ENCODE peak calls at places on chromosomes 5 and 9, in four cellular contexts. C is HCT116, W is stomach, Z is spleen. E is an unnamed sample.
A peak's percentile ranks its signal among the peaks of the same experiment; 100 is the strongest.

GRCh38 chr5:116242363-116242762 is 157.5 kb downstream of the COMMD10 start:
- DNase-seq in W (no peak), Z (no peak), C (no peak), E (no peak)

GRCh38 chr9:26296910-26297309 is 595.7 kb downstream of the CAAP1 start:
- DNase-seq in C (no peak), Z (no peak), W (no peak), E (no peak)

GRCh38 chr9:134942421-134943119 is 24.9 kb upstream of the FCN1 start:
- DNase-seq in C (no peak), W (no peak), Z (no peak), E (no peak)

GRCh38 chr5:159775890-159776289 is 140.4 kb upstream of the ADRA1B start:
- DNase-seq in C (no peak), Z (no peak), W (no peak), E (no peak)

GRCh38 chr9:132978451-132979087 is at the start of gene GFI1B:
- DNase-seq in C (no peak), W (no peak), Z (no peak), E (no peak)

GRCh38 chr9:99046068-99046467 is 58.8 kb upstream of the TGFBR1 start:
- DNase-seq in W (no peak), C (no peak), Z (no peak), E (no peak)

GRCh38 chr5:166499452-166500240 is 1791.8 kb upstream of the WWC1 start:
- DNase-seq in C (no peak), Z (no peak), W (no peak), E (no peak)

GRCh38 chr9:2916382-2916985 is 72.6 kb upstream of the PUM3 start:
- DNase-seq in W (no peak), C (no peak), Z (no peak), E (no peak)

GRCh38 chr5:95779611-95780010 is 42.9 kb downstream of the GLRX start:
- DNase-seq in W (no peak), Z (no peak), C (no peak), E (no peak)

GRCh38 chr5:67257063-67257462 is 60.5 kb upstream of the CD180 start:
- DNase-seq in Z (no peak), W (no peak), C (no peak), E (no peak)

GRCh38 chr9:128098017-128098935 is 29.3 kb downstream of the PTGES2 start:
- DNase-seq in Z (peak; percentile 87), C (peak; percentile 92), W (peak; percentile 98), E (peak; percentile 98)

GRCh38 chr5:139088024-139088423 is 110.1 kb downstream of the SIL1 start:
- DNase-seq in Z (no peak), W (no peak), C (no peak), E (no peak)

GRCh38 chr9:110178281-110178680 is 29.7 kb downstream of the C9orf152 start:
- DNase-seq in W (no peak), C (no peak), Z (no peak), E (no peak)

GRCh38 chr5:147780924-147781530 is 1.5 kb downstream of the JAKMIP2 start:
- DNase-seq in C (no peak), Z (no peak), W (no peak), E (no peak)

GRCh38 chr5:135091286-135091685 is 57.3 kb upstream of the PITX1 start:
- DNase-seq in Z (peak; percentile 32), C (no peak), W (no peak), E (no peak)

GRCh38 chr5:62093981-62094380 is 212.0 kb upstream of the KIF2A start:
- DNase-seq in C (no peak), Z (no peak), W (no peak), E (no peak)

GRCh38 chr9:111456536-111456935 is 27.6 kb downstream of the ECPAS start:
- DNase-seq in Z (no peak), W (no peak), C (no peak), E (no peak)

GRCh38 chr9:12785941-12786340 is 11.1 kb downstream of the LURAP1L start:
- DNase-seq in W (no peak), C (no peak), Z (no peak), E (no peak)

GRCh38 chr5:36703245-36703860 is 96.9 kb downstream of the SLC1A3 start:
- DNase-seq in Z (no peak), C (no peak), W (no peak), E (no peak)

GRCh38 chr5:141369994-141370848 is at the start of gene PCDHGB3:
- DNase-seq in C (no peak), Z (no peak), W (no peak), E (no peak)

GRCh38 chr5:168433982-168434381 is 52.3 kb upstream of the RARS1 start:
- DNase-seq in W (no peak), C (no peak), Z (no peak), E (no peak)

GRCh38 chr5:31719988-31720387 is 81.1 kb downstream of the PDZD2 start:
- DNase-seq in W (no peak), Z (no peak), C (no peak), E (no peak)

GRCh38 chr5:135608361-135608760 is 29.6 kb upstream of the CXCL14 start:
- DNase-seq in Z (no peak), W (no peak), C (no peak), E (no peak)

GRCh38 chr9:108567571-108567970 is 288.2 kb downstream of the ACTL7B start:
- DNase-seq in Z (no peak), C (no peak), W (no peak), E (no peak)

GRCh38 chr5:172778223-172778814 is 7.3 kb upstream of the DUSP1 start:
- DNase-seq in C (peak; percentile 90), W (peak; percentile 56), Z (no peak), E (no peak)

GRCh38 chr5:143800715-143801114 is 11.2 kb upstream of the HMHB1 start:
- DNase-seq in W (no peak), Z (no peak), C (no peak), E (no peak)

GRCh38 chr9:89175739-89176360 is 2.8 kb downstream of the SHC3 start:
- DNase-seq in Z (no peak), C (no peak), W (no peak), E (no peak)

GRCh38 chr9:133779081-133779480 is 40.9 kb upstream of the SARDH start:
- DNase-seq in Z (peak; percentile 44), C (no peak), W (no peak), E (no peak)

GRCh38 chr9:129886226-129887174 is 51.2 kb downstream of the USP20 start:
- DNase-seq in C (no peak), Z (peak; percentile 83), W (no peak), E (no peak)

GRCh38 chr9:129885670-129886106 is 50.4 kb downstream of the USP20 start:
- DNase-seq in C (peak; percentile 57), Z (peak; percentile 99), W (peak; percentile 94), E (peak; percentile 90)

GRCh38 chr9:129887210-129888084 is 52.2 kb downstream of the USP20 start:
- DNase-seq in C (no peak), Z (peak; percentile 81), W (no peak), E (no peak)

GRCh38 chr9:129884220-129885017 is 49.2 kb downstream of the USP20 start:
- DNase-seq in C (peak; percentile 64), Z (peak; percentile 100), W (peak; percentile 93), E (peak; percentile 89)

GRCh38 chr9:129885018-129885669 is 49.9 kb downstream of the USP20 start:
- DNase-seq in Z (peak; percentile 92), W (peak; percentile 54), C (no peak), E (no peak)
- TF ChIP-seq POLR2AphosphoS5 in Z (no peak), W (no peak), C (no peak), E (no peak)

DNA sequence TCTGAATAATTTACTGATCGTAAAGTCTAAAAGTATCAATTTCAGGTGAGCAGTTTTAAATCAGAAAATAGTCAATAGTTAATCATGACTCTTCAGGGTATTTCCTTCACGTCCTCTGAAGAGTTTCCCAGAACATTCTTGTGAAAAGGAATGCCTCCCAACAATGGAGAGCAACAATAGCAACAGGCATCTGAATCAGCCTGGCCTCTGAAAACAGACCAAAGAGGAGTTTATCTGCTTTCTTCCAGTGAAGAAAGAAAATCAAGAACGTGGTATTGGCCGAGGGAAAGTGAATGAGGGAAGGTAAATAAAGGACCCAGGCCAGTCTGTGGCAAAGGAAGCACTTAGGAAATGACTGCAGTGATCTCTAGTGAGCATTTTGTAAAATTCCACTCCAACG is 26.1 kb upstream of the RASGEF1C start:
- DNase-seq in Z (no peak), C (no peak), W (no peak), E (no peak)
- H3K27ac ChIP-seq in Z (no peak overlapping the region), C (no peak overlapping the region), W (no peak overlapping the region), E (no peak overlapping the region)

GRCh38 chr5:33209252-33209651 is 231.5 kb upstream of the TARS1 start:
- DNase-seq in C (no peak), Z (peak; percentile 47), W (no peak), E (no peak)

GRCh38 chr5:33206962-33207506 is 233.7 kb upstream of the TARS1 start:
- DNase-seq in C (no peak), Z (no peak), W (no peak), E (no peak)

GRCh38 chr5:33212439-33212838 is 228.3 kb upstream of the TARS1 start:
- DNase-seq in C (no peak), Z (no peak), W (no peak), E (no peak)

GRCh38 chr5:33210983-33211382 is 229.8 kb upstream of the TARS1 start:
- DNase-seq in Z (no peak), W (no peak), C (no peak), E (no peak)

DNA sequence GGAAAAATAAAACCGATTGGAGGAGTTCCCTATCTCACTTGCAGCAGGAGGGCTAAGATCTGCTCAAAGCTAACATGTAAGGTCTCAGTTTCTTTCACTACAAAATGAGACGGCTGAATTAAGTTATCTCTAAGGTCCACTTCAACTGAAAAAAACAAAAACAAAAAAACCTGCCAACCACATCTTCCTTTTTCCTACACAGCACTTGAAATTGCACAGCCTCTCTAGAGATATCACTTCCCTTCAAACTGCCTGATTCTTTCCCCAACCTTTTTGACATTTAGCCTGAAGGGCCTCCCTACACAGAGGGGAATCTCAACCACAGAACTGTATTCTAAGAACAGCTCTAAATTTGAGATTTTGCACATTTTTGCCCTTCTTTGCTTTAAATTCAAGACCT is 227.9 kb upstream of the TARS1 start:
- DNase-seq in C (no peak), Z (no peak), W (no peak), E (no peak)
- TF ChIP-seq POLR2AphosphoS5 in C (no peak), Z (no peak), W (no peak), E (no peak)

GRCh38 chr5:88658005-88658404 is 225.0 kb downstream of the MEF2C start:
- DNase-seq in W (no peak), C (no peak), Z (no peak), E (no peak)

GRCh38 chr5:88660326-88660946 is 222.5 kb downstream of the MEF2C start:
- DNase-seq in C (peak; percentile 8), Z (no peak), W (no peak), E (no peak)

GRCh38 chr5:88659529-88660325 is 223.3 kb downstream of the MEF2C start:
- DNase-seq in W (no peak), C (no peak), Z (no peak), E (no peak)

GRCh38 chr5:88656196-88656935 is 226.6 kb downstream of the MEF2C start:
- DNase-seq in Z (no peak), C (no peak), W (no peak), E (no peak)

GRCh38 chr5:88657166-88657565 is 225.8 kb downstream of the MEF2C start:
- DNase-seq in C (no peak), W (no peak), Z (no peak), E (no peak)
- H3K27ac ChIP-seq in C (no peak overlapping the region), W (no peak overlapping the region), Z (no peak overlapping the region), E (no peak overlapping the region)

E was measured in prostate gland.